ENCODE peak calls at places on chromosomes 13 and 19, in six cellular contexts. W is neuronal stem cell, M is IMR-90, A is mesenchymal stem cell, F is trophoblast cell, S is H1. Y is an unnamed sample.

GRCh38 chr19:17328517-17329060 is 6.1 kb downstream of the ANO8 start:
- DNase-seq in W (no peak), M (no peak), A (no peak), F (peak; percentile 28), S (peak; percentile 74), Y (no peak)

GRCh38 chr19:33905937-33906577 is 109.4 kb downstream of the KCTD15 start:
- DNase-seq in W (peak; percentile 63), M (no peak), A (no peak), F (peak; percentile 65), S (peak; percentile 84), Y (peak; percentile 87)

GRCh38 chr19:3175761-3176714 is 2.5 kb upstream of the S1PR4 start:
- DNase-seq in W (no peak), M (peak; percentile 65), A (peak; percentile 22), F (peak; percentile 97), S (no peak), Y (no peak)

GRCh38 chr19:56091751-56092546 is 29.1 kb downstream of the ZNF787 start:
- DNase-seq in W (no peak), M (no peak), A (no peak), F (peak; percentile 82), S (no peak), Y (peak; percentile 25)

GRCh38 chr13:82833928-82834327 is 1048.3 kb downstream of the SLITRK1 start:
- DNase-seq in W (no peak), M (peak; percentile 34), A (peak; percentile 36), F (peak; percentile 18), S (no peak), Y (no peak)

GRCh38 chr13:54928071-54928470 is 1899.5 kb downstream of the OLFM4 start:
- DNase-seq in W (no peak), M (no peak), A (no peak), F (no peak), S (no peak), Y (no peak)

GRCh38 chr13:30353060-30353459 is 45.7 kb upstream of the KATNAL1 start:
- DNase-seq in W (no peak), M (no peak), A (no peak), F (no peak), S (no peak), Y (no peak)

GRCh38 chr13:111383591-111384440 is 63.4 kb downstream of the TEX29 start:
- DNase-seq in W (no peak), M (no peak), A (no peak), F (no peak), S (no peak), Y (peak; percentile 15)

GRCh38 chr19:11549386-11549953 is 9.6 kb downstream of the ELOF1 start:
- DNase-seq in W (no peak), M (no peak), A (no peak), F (no peak), S (no peak), Y (no peak)

GRCh38 chr19:2036424-2036823 is 14.6 kb downstream of the MKNK2 start:
- DNase-seq in W (no peak), M (no peak), A (no peak), F (no peak), S (no peak), Y (no peak)

GRCh38 chr13:45511310-45512147 is 46.8 kb downstream of the COG3 start:
- DNase-seq in W (peak; percentile 69), M (peak; percentile 83), A (peak; percentile 77), F (peak; percentile 88), S (no peak), Y (no peak)

GRCh38 chr13:106153041-106153440 is 382.4 kb downstream of the EFNB2 start:
- DNase-seq in W (no peak), M (no peak), A (no peak), F (no peak), S (no peak), Y (no peak)

GRCh38 chr19:48999481-49000325 is 6.0 kb downstream of the RUVBL2 start:
- DNase-seq in W (peak; percentile 65), M (peak; percentile 67), A (peak; percentile 76), F (peak; percentile 85), S (peak; percentile 88), Y (peak; percentile 90)

GRCh38 chr13:94968040-94968756 is 255.9 kb upstream of the SOX21 start:
- DNase-seq in W (peak; percentile 65), M (no peak), A (peak; percentile 12), F (no peak), S (peak; percentile 83), Y (peak; percentile 75)

GRCh38 chr13:49527123-49527522 is 31.4 kb downstream of the PHF11 start:
- DNase-seq in W (no peak), M (no peak), A (no peak), F (no peak), S (no peak), Y (no peak)

GRCh38 chr13:102704238-102704750 is 9.4 kb upstream of the METTL21C start:
- DNase-seq in W (no peak), M (no peak), A (no peak), F (peak; percentile 96), S (no peak), Y (no peak)

GRCh38 chr19:11286312-11286974 is 9.5 kb upstream of the TSPAN16 start:
- DNase-seq in W (no peak), M (peak; percentile 58), A (no peak), F (no peak), S (no peak), Y (no peak)

GRCh38 chr13:75316427-75316826 is 165.5 kb downstream of the TBC1D4 start:
- DNase-seq in W (no peak), M (peak; percentile 34), A (peak; percentile 15), F (no peak), S (no peak), Y (no peak)

GRCh38 chr13:40389081-40389641 is 277.3 kb downstream of the FOXO1 start:
- DNase-seq in W (no peak), M (no peak), A (no peak), F (no peak), S (no peak), Y (no peak)

GRCh38 chr19:5974721-5975387 is 3.1 kb downstream of the RANBP3 start:
- DNase-seq in W (no peak), M (peak; percentile 35), A (no peak), F (no peak), S (no peak), Y (no peak)

GRCh38 chr19:3691726-3692125 is 8.5 kb downstream of the PIP5K1C start:
- DNase-seq in W (no peak), M (no peak), A (no peak), F (no peak), S (no peak), Y (no peak)

GRCh38 chr13:31611214-31611613 is 128.1 kb upstream of the RXFP2 start:
- DNase-seq in W (no peak), M (no peak), A (no peak), F (no peak), S (no peak), Y (no peak)

GRCh38 chr19:4009990-4010807 is 2.7 kb downstream of the PIAS4 start:
- DNase-seq in W (no peak), M (peak; percentile 46), A (peak; percentile 72), F (no peak), S (no peak), Y (no peak)

GRCh38 chr19:37594982-37595382 is 306 bp downstream of the ZNF540 start:
- DNase-seq in W (no peak), M (peak; percentile 58), A (no peak), F (no peak), S (no peak), Y (no peak)

GRCh38 chr13:80173224-80173623 is 167.7 kb downstream of the SPRY2 start:
- DNase-seq in W (no peak), M (no peak), A (no peak), F (peak; percentile 28), S (no peak), Y (no peak)

GRCh38 chr19:18131841-18132596 is 20.9 kb upstream of the PIK3R2 start:
- DNase-seq in W (no peak), M (no peak), A (no peak), F (no peak), S (peak; percentile 88), Y (peak; percentile 66)

GRCh38 chr19:30167206-30167903 is 204.8 kb upstream of the ZNF536 start:
- DNase-seq in W (no peak), M (no peak), A (no peak), F (no peak), S (peak; percentile 2), Y (no peak)

DNA sequence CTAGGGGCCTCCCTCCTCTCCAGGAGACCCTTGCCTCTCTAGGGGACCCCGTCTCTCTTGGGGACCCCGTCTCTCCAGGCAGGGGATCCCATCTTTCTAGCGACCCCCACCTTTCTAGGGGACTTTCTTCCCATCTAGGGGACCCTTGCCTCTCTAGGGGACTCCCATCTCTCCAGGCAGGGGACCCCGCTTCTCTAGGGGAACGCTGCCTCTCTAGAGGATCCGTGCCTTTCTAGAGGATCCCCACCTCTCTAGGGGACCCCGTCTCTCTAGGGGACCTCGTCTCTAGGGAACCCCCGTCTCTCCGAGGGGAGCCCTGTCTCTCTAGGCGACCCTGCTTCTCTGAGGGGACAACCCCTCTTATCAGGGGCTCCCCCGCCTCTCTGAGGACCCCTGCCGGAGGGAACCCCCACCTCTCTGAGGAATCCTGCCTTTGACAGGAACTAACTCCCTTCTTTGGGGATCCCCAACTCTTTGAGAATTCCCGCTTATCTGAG is 19.1 kb upstream of the GATAD2A start:
- DNase-seq in W (no peak), M (no peak), A (no peak), F (no peak), S (peak; percentile 55), Y (no peak)
- H2BK5ac ChIP-seq in W (peak overlapping the region; percentile 53), M (no peak overlapping the region), A (no peak overlapping the region), F (peak overlapping the region; percentile 86), S (peak overlapping the region; percentile 35), Y (no peak overlapping the region)

DNA sequence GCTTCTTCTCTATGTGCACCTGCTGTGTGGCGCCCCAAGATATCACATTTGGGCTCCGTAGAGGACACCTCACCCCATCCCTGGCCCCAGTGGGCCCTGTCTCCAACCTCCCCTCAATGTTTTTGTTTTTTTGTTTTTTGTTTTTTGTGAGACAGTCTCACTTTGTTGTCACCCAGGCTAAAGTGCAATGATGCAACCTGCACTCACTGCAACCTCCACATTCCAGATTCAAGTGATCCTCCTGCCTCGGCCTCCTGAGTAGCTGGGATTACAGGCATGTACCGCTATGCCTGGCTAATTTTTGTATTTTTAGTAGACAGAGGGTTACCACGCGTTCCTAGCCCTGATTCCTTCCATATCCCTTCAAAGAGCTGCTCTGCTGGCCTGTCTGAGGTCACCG is 26.9 kb upstream of the TUBGCP3 start:
- DNase-seq in W (no peak), M (no peak), A (no peak), F (peak; percentile 51), S (no peak), Y (no peak)
- H2AK5ac ChIP-seq in W (no peak overlapping the region), M (no peak overlapping the region), A (no peak overlapping the region), F (no peak overlapping the region), S (no peak overlapping the region), Y (no peak overlapping the region)

DNA sequence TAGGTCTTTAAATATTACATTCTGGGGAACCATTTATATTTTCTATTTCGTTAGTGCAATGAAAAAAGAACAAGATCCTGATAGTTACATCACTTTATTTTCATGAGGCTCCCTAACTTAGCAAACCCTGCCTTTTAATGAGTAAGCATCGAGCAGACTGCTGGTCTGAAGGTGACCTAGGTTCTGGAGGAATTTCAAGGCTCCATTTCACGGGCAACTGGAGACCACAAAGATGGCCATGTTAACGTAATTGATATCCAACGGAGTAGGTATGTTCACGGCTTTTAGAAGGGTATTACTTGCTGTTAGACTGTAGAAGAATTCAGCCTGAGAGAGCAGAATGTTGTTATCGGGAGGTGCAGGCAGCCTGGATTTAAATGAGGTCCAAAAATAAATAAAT is 1597.6 kb downstream of the EFNB2 start:
- DNase-seq in W (no peak), M (no peak), A (no peak), F (no peak), S (no peak), Y (no peak)
- H2AFZ ChIP-seq in W (peak overlapping the region; percentile 50), M (no peak overlapping the region), A (no peak overlapping the region), F (no peak overlapping the region), S (peak overlapping the region; percentile 78), Y (no peak overlapping the region)

GRCh38 chr13:46559272-46559805 is 6.4 kb downstream of the LRCH1 start:
- DNase-seq in W (no peak), M (no peak), A (no peak), F (peak; percentile 72), S (no peak), Y (no peak)
- H2BK5ac ChIP-seq in W (no peak overlapping the region), M (peak overlapping the region; percentile 6), A (no peak overlapping the region), F (no peak overlapping the region), S (no peak overlapping the region), Y (no peak overlapping the region)

GRCh38 chr13:24153347-24153746 is 7.2 kb upstream of the SPATA13 start:
- DNase-seq in W (no peak), M (no peak), A (no peak), F (no peak), S (no peak), Y (no peak)
- H2AK5ac ChIP-seq in W (no peak overlapping the region), M (peak overlapping the region; percentile 51), A (no peak overlapping the region), F (no peak overlapping the region), S (no peak overlapping the region), Y (no peak overlapping the region)